ENCODE peak calls at places on chromosomes 16 and 17, in four cellular contexts. A is CD4-positive, alpha-beta T cell; G is mesothelial cell of epicardium; V is lung. I is an unnamed sample.

GRCh38 chr16:75075688-75076268 is 40.8 kb downstream of the LDHD start:
- DNase-seq in G (no peak), A (no peak), V (no peak), I (no peak)

GRCh38 chr17:249236-249993 is 68.0 kb upstream of the DOC2B start:
- DNase-seq in V (no peak), G (peak; percentile 13), A (no peak), I (no peak)

GRCh38 chr17:38561416-38562214 is 44.1 kb downstream of the SRCIN1 start:
- DNase-seq in A (no peak), G (no peak), V (no peak), I (no peak)

GRCh38 chr16:81730090-81731051 is 48.7 kb upstream of the PLCG2 start:
- DNase-seq in V (peak; percentile 85), G (peak; percentile 86), A (peak; percentile 47), I (peak; percentile 89)

GRCh38 chr17:44358066-44358465 is 5.6 kb downstream of the FAM171A2 start:
- DNase-seq in A (no peak), G (no peak), V (no peak), I (no peak)

GRCh38 chr16:1794221-1794871 is 841 bp upstream of the IGFALS start:
- DNase-seq in V (no peak), G (peak; percentile 36), A (no peak), I (no peak)

GRCh38 chr17:81207610-81208581 is 14.9 kb downstream of the CEP131 start:
- DNase-seq in A (no peak), V (no peak), G (no peak), I (no peak)

GRCh38 chr16:52613508-52613907 is 66.6 kb upstream of the TOX3 start:
- DNase-seq in G (no peak), A (no peak), V (no peak), I (no peak)

GRCh38 chr16:71410146-71410545 is 31.7 kb downstream of the TLE7 start:
- DNase-seq in V (no peak), A (no peak), G (no peak), I (no peak)

GRCh38 chr16:69120096-69120664 is 12.2 kb downstream of the CHTF8 start:
- DNase-seq in A (no peak), G (no peak), V (no peak), I (no peak)

GRCh38 chr17:35299108-35299507 is 56.2 kb downstream of the SLFN5 start:
- DNase-seq in A (no peak), V (peak; percentile 65), G (no peak), I (peak; percentile 62)

GRCh38 chr17:8225813-8226535 is 15.6 kb upstream of the AURKB start:
- DNase-seq in V (peak; percentile 54), A (peak; percentile 77), G (peak; percentile 62), I (peak; percentile 62)

GRCh38 chr16:14325502-14325901 is 254.4 kb downstream of the MRTFB start:
- DNase-seq in A (no peak), V (no peak), G (no peak), I (no peak)

GRCh38 chr16:88941933-88942909 is 34.8 kb downstream of the CBFA2T3 start:
- DNase-seq in A (peak; percentile 31), V (peak; percentile 50), G (peak; percentile 71), I (peak; percentile 26)

GRCh38 chr16:50680907-50681885 is at the start of gene SNX20:
- DNase-seq in V (no peak), A (peak; percentile 60), G (no peak), I (peak; percentile 45)

GRCh38 chr16:19196871-19197270 is 28.8 kb downstream of the SYT17 start:
- DNase-seq in A (no peak), V (peak; percentile 45), G (no peak), I (no peak)

GRCh38 chr16:847151-847550 is 46.6 kb upstream of the GNG13 start:
- DNase-seq in V (no peak), G (no peak), A (no peak), I (no peak)

GRCh38 chr16:87457724-87458423 is 35.0 kb downstream of the ZCCHC14 start:
- DNase-seq in G (no peak), A (no peak), V (no peak), I (no peak)

GRCh38 chr16:8935989-8936388 is 27.7 kb downstream of the USP7 start:
- DNase-seq in A (no peak), V (no peak), G (no peak), I (no peak)

GRCh38 chr16:15777533-15778203 is 79.2 kb downstream of the MYH11 start:
- DNase-seq in V (no peak), G (no peak), A (no peak), I (no peak)

GRCh38 chr16:11164482-11165270 is 91.3 kb downstream of the SOCS1 start:
- DNase-seq in A (no peak), V (no peak), G (no peak), I (no peak)

GRCh38 chr17:57357392-57357784 is 101.1 kb downstream of the MSI2 start:
- DNase-seq in G (no peak), V (peak; percentile 75), A (no peak), I (peak; percentile 76)

GRCh38 chr17:62724398-62725146 is 83.5 kb downstream of the MARCHF10 start:
- DNase-seq in A (peak; percentile 52), V (no peak), G (no peak), I (no peak)

GRCh38 chr16:73878616-73879015 is 418.0 kb upstream of the PSMD7 start:
- DNase-seq in V (no peak), G (no peak), A (no peak), I (no peak)

GRCh38 chr16:10754941-10755340 is 11.3 kb downstream of the NUBP1 start:
- DNase-seq in V (no peak), A (no peak), G (no peak), I (no peak)

GRCh38 chr17:68981288-68981687 is 26.1 kb upstream of the ABCA8 start:
- DNase-seq in A (no peak), V (peak; percentile 38), G (no peak), I (peak; percentile 54)

GRCh38 chr17:7083592-7083991 is 3.5 kb upstream of the CLEC10A start:
- DNase-seq in V (no peak), G (no peak), A (no peak), I (no peak)

GRCh38 chr16:67537636-67538591 is 9.3 kb downstream of the RIPOR1 start:
- DNase-seq in A (peak; percentile 60), V (peak; percentile 53), G (peak; percentile 54), I (no peak)

GRCh38 chr17:80999224-81000088 is 7.8 kb downstream of the CHMP6 start:
- DNase-seq in V (no peak), G (no peak), A (no peak), I (no peak)

GRCh38 chr17:38660097-38661026 is 14.4 kb downstream of the EPOP start:
- DNase-seq in V (peak; percentile 63), A (no peak), G (no peak), I (no peak)

I was measured in mucosa of gallbladder.